ENCODE peak calls at places on chromosomes 5 and 9, in nine cellular contexts. K is esophagus muscularis mucosa, O is sigmoid colon, R is IMR-90, Q is body of pancreas, P is K562, D is A549, C is breast epithelium, F is HCT116. X is an unnamed sample.

GRCh38 chr9:18002718-18003438 is 424.0 kb downstream of the SH3GL2 start:
- DNase-seq in K (no peak), O (peak), R (no peak), Q (no peak), P (no peak), D (no peak), C (no peak), F (no peak), X (no peak)

GRCh38 chr5:123865641-123866040 is 353.7 kb downstream of the CSNK1G3 start:
- DNase-seq in K (no peak), O (no peak), R (no peak), Q (no peak), P (no peak), D (no peak), C (no peak), F (no peak), X (no peak)

GRCh38 chr9:107439991-107440456 is 49.5 kb downstream of the KLF4 start:
- DNase-seq in K (no peak), O (no peak), R (no peak), Q (no peak), P (no peak), D (no peak), C (no peak), F (no peak), X (no peak)

GRCh38 chr5:121396716-121397115 is 455.0 kb upstream of the FTMT start:
- DNase-seq in K (no peak), O (no peak), R (no peak), Q (no peak), P (no peak), D (no peak), C (no peak), F (no peak), X (no peak)

GRCh38 chr5:132419517-132420468 is 50.3 kb downstream of the SLC22A5 start:
- DNase-seq in K (peak), O (peak), R (peak), Q (peak), P (peak), D (peak), C (peak), F (peak), X (peak)

GRCh38 chr5:5905186-5905585 is 473.2 kb downstream of the MED10 start:
- DNase-seq in K (no peak), O (no peak), R (no peak), Q (no peak), P (no peak), D (no peak), C (no peak), F (no peak), X (no peak)

GRCh38 chr5:107487056-107487461 is 183.7 kb downstream of the EFNA5 start:
- DNase-seq in K (no peak), O (no peak), R (peak), Q (no peak), P (no peak), D (no peak), C (no peak), F (no peak), X (no peak)

GRCh38 chr9:124209774-124210173 is 48.0 kb upstream of the NEK6 start:
- DNase-seq in K (no peak), O (no peak), R (no peak), Q (no peak), P (no peak), D (no peak), C (no peak), F (no peak), X (no peak)

GRCh38 chr9:122219856-122220672 is 8.7 kb downstream of the LHX6 start:
- DNase-seq in K (no peak), O (no peak), R (no peak), Q (no peak), P (no peak), D (no peak), C (no peak), F (no peak), X (peak)

GRCh38 chr5:3980146-3980545 is 384.5 kb downstream of the IRX1 start:
- DNase-seq in K (no peak), O (no peak), R (no peak), Q (no peak), P (no peak), D (no peak), C (no peak), F (no peak), X (no peak)

GRCh38 chr5:111068208-111068607 is 3.3 kb upstream of the TSLP start:
- DNase-seq in K (no peak), O (no peak), R (peak), Q (no peak), P (no peak), D (no peak), C (no peak), F (no peak), X (no peak)

GRCh38 chr5:154265197-154265578 is 74.7 kb downstream of the GALNT10 start:
- DNase-seq in K (peak), O (no peak), R (no peak), Q (no peak), P (no peak), D (no peak), C (no peak), F (no peak), X (no peak)

GRCh38 chr9:121692606-121693505 is 41.4 kb downstream of the DAB2IP start:
- DNase-seq in K (no peak), O (no peak), R (peak), Q (peak), P (no peak), D (peak), C (no peak), F (peak), X (no peak)

GRCh38 chr9:125752070-125752628 is 5.0 kb downstream of the PBX3 start:
- DNase-seq in K (no peak), O (no peak), R (no peak), Q (no peak), P (no peak), D (no peak), C (no peak), F (no peak), X (no peak)

GRCh38 chr9:121434946-121435345 is 64.7 kb downstream of the GGTA1 start:
- DNase-seq in K (no peak), O (no peak), R (peak), Q (no peak), P (no peak), D (no peak), C (no peak), F (no peak), X (no peak)

GRCh38 chr5:86665984-86666760 is 48.4 kb downstream of the COX7C start:
- DNase-seq in K (no peak), O (no peak), R (no peak), Q (peak), P (peak), D (no peak), C (no peak), F (no peak), X (no peak)

GRCh38 chr9:19511694-19512093 is 102.9 kb downstream of the ACER2 start:
- DNase-seq in K (no peak), O (no peak), R (no peak), Q (no peak), P (no peak), D (no peak), C (no peak), F (no peak), X (no peak)

GRCh38 chr5:42620579-42621216 is 135.9 kb upstream of the CCDC152 start:
- DNase-seq in K (no peak), O (no peak), R (no peak), Q (no peak), P (no peak), D (no peak), C (no peak), F (no peak), X (no peak)

GRCh38 chr5:170067152-170067551 is 38.5 kb upstream of the FOXI1 start:
- DNase-seq in K (no peak), O (peak), R (no peak), Q (no peak), P (no peak), D (no peak), C (no peak), F (no peak), X (no peak)

GRCh38 chr5:83265318-83265717 is 188.0 kb downstream of the XRCC4 start:
- DNase-seq in K (no peak), O (no peak), R (peak), Q (peak), P (peak), D (peak), C (no peak), F (no peak), X (no peak)

GRCh38 chr9:35856206-35856605 is 14.0 kb downstream of the OR13J1 start:
- DNase-seq in K (peak), O (peak), R (no peak), Q (no peak), P (no peak), D (no peak), C (no peak), F (no peak), X (no peak)

GRCh38 chr9:116506685-116507084 is 180.4 kb upstream of the TRIM32 start:
- DNase-seq in K (no peak), O (no peak), R (peak), Q (no peak), P (no peak), D (no peak), C (no peak), F (no peak), X (no peak)

GRCh38 chr9:36078047-36078446 is 41.3 kb downstream of the RECK start:
- DNase-seq in K (no peak), O (no peak), R (no peak), Q (no peak), P (no peak), D (no peak), C (no peak), F (no peak), X (no peak)

GRCh38 chr5:124193371-124193789 is 553.1 kb downstream of the ZNF608 start:
- DNase-seq in K (no peak), O (no peak), R (peak), Q (peak), P (no peak), D (no peak), C (no peak), F (peak), X (no peak)

GRCh38 chr5:135492319-135492626 is 40.1 kb upstream of the TIFAB start:
- DNase-seq in K (no peak), O (no peak), R (no peak), Q (no peak), P (no peak), D (no peak), C (no peak), F (no peak), X (no peak)

DNA sequence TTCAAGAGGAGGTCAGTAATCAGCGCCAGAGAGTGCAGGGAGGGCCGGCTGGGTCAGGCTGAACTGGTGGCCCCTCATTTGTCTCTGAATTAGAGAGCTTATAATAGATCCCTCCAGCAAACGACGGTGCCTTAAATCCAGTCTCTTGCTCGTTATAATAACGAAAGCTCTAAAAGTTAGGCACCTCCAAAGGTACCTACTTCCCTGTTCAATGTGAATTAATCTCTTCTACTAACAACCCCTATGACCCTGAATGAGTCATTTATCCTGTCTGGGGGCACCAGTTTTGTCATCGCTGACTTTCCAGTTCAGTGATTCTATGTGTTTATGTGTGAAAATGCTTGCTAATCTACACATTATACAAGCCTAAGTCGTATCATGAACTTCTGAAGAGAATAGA is 2.3 kb upstream of the ZSWIM6 start:
- DNase-seq in K (no peak), O (no peak), R (peak), Q (no peak), P (peak), D (no peak), C (no peak), F (no peak), X (no peak)
- TF ChIP-seq POLR2A in K (no peak), O (no peak), R (no peak), Q (no peak), P (no peak), D (no peak), C (no peak), F (no peak), X (no peak)

DNA sequence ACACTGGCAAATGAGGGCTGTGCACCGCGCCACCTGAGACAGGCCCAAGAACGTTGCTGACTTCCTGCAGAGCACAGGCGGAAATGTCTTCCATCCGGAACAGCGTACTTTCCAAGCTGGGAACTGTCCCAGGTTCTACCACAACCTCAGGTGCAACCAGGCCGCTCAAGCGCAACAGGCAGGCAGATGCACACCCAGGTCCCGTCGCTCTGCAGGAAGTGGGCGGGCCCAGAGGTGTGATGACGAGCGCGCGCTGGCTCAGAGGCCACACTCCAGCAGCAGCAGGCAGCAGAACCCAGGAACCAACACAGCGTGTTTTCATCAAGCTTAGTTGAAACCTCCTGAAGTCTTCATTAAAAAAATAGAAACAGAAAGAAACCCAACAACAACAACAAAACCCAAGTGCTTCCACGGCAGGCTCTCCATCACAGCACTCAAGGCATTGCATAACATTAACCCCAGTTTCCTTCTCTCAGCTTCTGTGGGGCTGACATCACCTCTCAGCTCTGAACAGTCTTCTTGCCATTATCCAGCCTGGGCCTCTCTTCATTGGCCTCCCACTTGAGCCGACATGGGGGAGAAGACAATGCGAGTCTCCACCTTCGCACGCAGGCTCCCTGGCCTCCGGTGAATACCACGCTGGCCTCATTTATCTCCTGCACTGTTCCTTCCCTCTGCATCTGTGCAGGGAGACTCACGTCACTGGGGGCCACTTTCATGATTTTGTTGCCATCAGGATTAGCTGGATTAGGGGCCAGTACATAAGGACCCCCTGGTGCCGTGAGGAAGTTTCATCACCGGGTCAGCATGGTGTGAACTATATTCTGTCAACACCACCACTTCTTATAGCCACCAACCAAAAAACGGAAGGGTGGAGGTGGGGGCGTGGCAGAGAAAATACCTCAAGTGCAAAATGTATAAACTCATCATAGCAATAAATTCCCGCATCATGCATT is 22.1 kb downstream of the PTCH1 start:
- DNase-seq in K (no peak), O (peak), R (no peak), Q (peak), P (peak), D (no peak), C (no peak), F (no peak), X (no peak)
- TF ChIP-seq POLR2A in K (no peak), O (no peak), R (no peak), Q (no peak), P (no peak), D (no peak), C (no peak), F (no peak), X (no peak)

GRCh38 chr9:98080346-98080745 is 23.8 kb downstream of the NANS start:
- DNase-seq in K (no peak), O (no peak), R (peak), Q (no peak), P (no peak), D (no peak), C (no peak), F (no peak), X (no peak)
- TF ChIP-seq POLR2A in K (no peak), O (no peak), R (no peak), Q (no peak), P (no peak), D (no peak), C (no peak), F (no peak), X (no peak)

DNA sequence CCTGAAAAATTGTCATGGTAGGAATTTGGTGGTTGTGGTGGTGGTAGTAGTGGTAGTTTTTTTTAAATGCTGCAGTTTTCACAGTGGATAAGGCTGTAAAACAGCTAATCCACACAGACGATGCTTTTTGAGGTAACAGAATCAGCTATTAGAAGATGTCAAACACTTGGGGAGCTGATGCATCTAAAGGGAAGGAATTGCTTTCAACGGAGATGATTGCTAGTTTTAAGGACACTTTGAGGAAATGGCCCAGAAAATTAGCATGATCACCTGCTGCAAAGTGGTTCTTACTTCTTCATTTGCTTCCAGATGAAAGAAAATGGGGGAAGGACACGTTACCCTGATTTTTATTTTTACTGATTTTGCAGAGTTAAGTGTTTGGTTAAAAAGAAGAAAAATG is 178.2 kb upstream of the ATP10B start:
- DNase-seq in K (no peak), O (no peak), R (no peak), Q (no peak), P (no peak), D (no peak), C (no peak), F (no peak), X (no peak)
- TF ChIP-seq POLR2A in K (no peak), O (no peak), R (no peak), Q (no peak), P (no peak), D (no peak), C (no peak), F (no peak), X (no peak)

GRCh38 chr5:176371621-176372539 is 6.6 kb downstream of the ARL10 start:
- DNase-seq in K (no peak), O (peak), R (no peak), Q (no peak), P (peak), D (no peak), C (no peak), F (no peak), X (no peak)
- TF ChIP-seq POLR2A in K (no peak), O (no peak), R (no peak), Q (no peak), P (no peak), D (no peak), C (no peak), F (no peak), X (no peak)

GRCh38 chr9:114386361-114386885 is 1.4 kb downstream of the AKNA start:
- DNase-seq in K (no peak), O (no peak), R (no peak), Q (no peak), P (no peak), D (no peak), C (no peak), F (no peak), X (no peak)
- TF ChIP-seq POLR2A in K (no peak), O (no peak), R (no peak), Q (no peak), P (no peak), D (no peak), C (no peak), F (no peak), X (no peak)

GRCh38 chr9:136799854-136800657 is 3.9 kb downstream of the CCDC183 start:
- DNase-seq in K (no peak), O (peak), R (peak), Q (peak), P (peak), D (peak), C (peak), F (peak), X (peak)
- TF ChIP-seq POLR2A in K (no peak), O (peak), R (no peak), Q (peak), P (no peak), D (peak), C (no peak), F (no peak), X (no peak)

GRCh38 chr9:128689293-128689770 is 310 bp downstream of the SET start:
- DNase-seq in K (no peak), O (peak), R (no peak), Q (peak), P (no peak), D (peak), C (no peak), F (no peak), X (peak)
- TF ChIP-seq POLR2A in K (no peak), O (no peak), R (peak), Q (no peak), P (no peak), D (peak), C (no peak), F (no peak), X (peak)

X was measured in erythroblast.